ENCODE peak calls at places on chromosomes 16 and 17, in nine cellular contexts. One of them, this sample, is unnamed.

GRCh38 chr16:57736419-57737281 is 1.1 kb downstream of the KATNB1 start:
- DNase-seq in foreskin fibroblast: peak
- DNase-seq in AG04450: peak
- DNase-seq in RWPE1: peak
- DNase-seq in fibroblast of lung: peak
- DNase-seq in H9: peak
- DNase-seq in foreskin keratinocyte: peak
- DNase-seq in PC-9: peak
- DNase-seq in heart right ventricle: no peak
- DNase-seq in this sample: no peak

GRCh38 chr16:17294856-17295255 is 175.9 kb downstream of the XYLT1 start:
- DNase-seq in H9: no peak
- DNase-seq in foreskin keratinocyte: no peak
- DNase-seq in heart right ventricle: no peak
- DNase-seq in RWPE1: no peak
- DNase-seq in PC-9: no peak
- DNase-seq in foreskin fibroblast: no peak
- DNase-seq in fibroblast of lung: no peak
- DNase-seq in AG04450: no peak
- DNase-seq in this sample: no peak

GRCh38 chr17:63134867-63135266 is 168.8 kb downstream of the TANC2 start:
- DNase-seq in AG04450: no peak
- DNase-seq in PC-9: no peak
- DNase-seq in fibroblast of lung: no peak
- DNase-seq in H9: no peak
- DNase-seq in RWPE1: no peak
- DNase-seq in foreskin keratinocyte: no peak
- DNase-seq in foreskin fibroblast: no peak
- DNase-seq in heart right ventricle: no peak
- DNase-seq in this sample: no peak

GRCh38 chr16:80899804-80900592 is 95.6 kb upstream of the CDYL2 start:
- DNase-seq in AG04450: peak
- DNase-seq in PC-9: no peak
- DNase-seq in foreskin fibroblast: peak
- DNase-seq in heart right ventricle: peak
- DNase-seq in RWPE1: no peak
- DNase-seq in fibroblast of lung: peak
- DNase-seq in H9: no peak
- DNase-seq in foreskin keratinocyte: no peak
- DNase-seq in this sample: no peak

GRCh38 chr16:86774931-86775330 is 196.6 kb downstream of the FOXL1 start:
- DNase-seq in heart right ventricle: no peak
- DNase-seq in foreskin keratinocyte: no peak
- DNase-seq in H9: no peak
- DNase-seq in PC-9: no peak
- DNase-seq in AG04450: no peak
- DNase-seq in RWPE1: no peak
- DNase-seq in fibroblast of lung: no peak
- DNase-seq in foreskin fibroblast: no peak
- DNase-seq in this sample: no peak

GRCh38 chr16:26787924-26788323 is 278.8 kb upstream of the C16orf82 start:
- DNase-seq in PC-9: no peak
- DNase-seq in heart right ventricle: no peak
- DNase-seq in AG04450: no peak
- DNase-seq in foreskin keratinocyte: no peak
- DNase-seq in fibroblast of lung: no peak
- DNase-seq in foreskin fibroblast: no peak
- DNase-seq in RWPE1: no peak
- DNase-seq in H9: no peak
- DNase-seq in this sample: no peak

GRCh38 chr16:58127634-58128033 is 1.5 kb downstream of the CFAP20 start:
- DNase-seq in H9: no peak
- DNase-seq in AG04450: no peak
- DNase-seq in foreskin fibroblast: peak
- DNase-seq in fibroblast of lung: no peak
- DNase-seq in foreskin keratinocyte: no peak
- DNase-seq in heart right ventricle: no peak
- DNase-seq in RWPE1: no peak
- DNase-seq in PC-9: no peak
- DNase-seq in this sample: no peak

GRCh38 chr17:2068101-2068518 is 13.2 kb downstream of the HIC1 start:
- DNase-seq in PC-9: no peak
- DNase-seq in foreskin keratinocyte: no peak
- DNase-seq in H9: no peak
- DNase-seq in AG04450: no peak
- DNase-seq in RWPE1: no peak
- DNase-seq in heart right ventricle: no peak
- DNase-seq in foreskin fibroblast: peak
- DNase-seq in fibroblast of lung: peak
- DNase-seq in this sample: no peak

DNA sequence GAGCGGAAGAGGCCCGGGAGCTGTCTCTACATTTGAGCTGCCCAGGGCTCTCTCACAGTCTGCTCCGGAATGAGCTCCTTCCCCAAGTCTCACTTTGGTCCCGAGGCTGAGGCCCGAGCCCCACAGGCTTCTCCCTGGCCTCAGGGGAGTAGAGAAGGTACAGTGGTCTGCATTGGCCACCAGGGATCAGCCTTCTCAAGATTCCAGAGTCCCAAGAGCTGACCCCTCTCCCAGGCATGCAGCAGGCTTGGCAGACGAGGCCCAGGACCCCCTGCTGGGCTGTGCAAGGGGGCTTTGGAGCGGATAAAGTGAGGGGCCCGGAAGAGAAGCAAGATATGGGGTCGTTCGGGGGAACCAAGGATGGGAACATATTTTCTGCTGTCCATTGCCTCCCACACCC is 3.1 kb downstream of the PRSS27 start:
- DNase-seq in foreskin keratinocyte: no peak
- DNase-seq in heart right ventricle: no peak
- DNase-seq in foreskin fibroblast: no peak
- DNase-seq in AG04450: no peak
- DNase-seq in PC-9: no peak
- DNase-seq in fibroblast of lung: no peak
- DNase-seq in RWPE1: no peak
- DNase-seq in H9: no peak
- DNase-seq in this sample: no peak
- TF ChIP-seq CTCF in foreskin keratinocyte: no peak
- TF ChIP-seq CTCF in heart right ventricle: no peak
- TF ChIP-seq CTCF in foreskin fibroblast: no peak
- TF ChIP-seq CTCF in AG04450: no peak
- TF ChIP-seq CTCF in PC-9: no peak
- TF ChIP-seq CTCF in fibroblast of lung: no peak
- TF ChIP-seq CTCF in RWPE1: no peak
- TF ChIP-seq CTCF in H9: peak
- TF ChIP-seq CTCF in this sample: no peak

GRCh38 chr17:77840576-77841160 is 117.8 kb upstream of the TNRC6C start:
- DNase-seq in AG04450: no peak
- DNase-seq in RWPE1: no peak
- DNase-seq in PC-9: no peak
- DNase-seq in heart right ventricle: no peak
- DNase-seq in foreskin keratinocyte: no peak
- DNase-seq in fibroblast of lung: no peak
- DNase-seq in foreskin fibroblast: no peak
- DNase-seq in H9: no peak
- DNase-seq in this sample: no peak

GRCh38 chr17:77837917-77838316 is 120.6 kb upstream of the TNRC6C start:
- DNase-seq in fibroblast of lung: no peak
- DNase-seq in AG04450: no peak
- DNase-seq in foreskin keratinocyte: no peak
- DNase-seq in foreskin fibroblast: no peak
- DNase-seq in RWPE1: no peak
- DNase-seq in H9: no peak
- DNase-seq in PC-9: no peak
- DNase-seq in heart right ventricle: no peak
- DNase-seq in this sample: no peak

GRCh38 chr17:77839324-77840155 is 119.0 kb upstream of the TNRC6C start:
- DNase-seq in foreskin keratinocyte: no peak
- DNase-seq in AG04450: no peak
- DNase-seq in fibroblast of lung: no peak
- DNase-seq in PC-9: no peak
- DNase-seq in foreskin fibroblast: no peak
- DNase-seq in heart right ventricle: no peak
- DNase-seq in RWPE1: no peak
- DNase-seq in H9: no peak
- DNase-seq in this sample: no peak

GRCh38 chr17:77840156-77840555 is 118.3 kb upstream of the TNRC6C start:
- DNase-seq in foreskin fibroblast: no peak
- DNase-seq in foreskin keratinocyte: no peak
- DNase-seq in heart right ventricle: no peak
- DNase-seq in AG04450: no peak
- DNase-seq in RWPE1: no peak
- DNase-seq in PC-9: no peak
- DNase-seq in fibroblast of lung: peak
- DNase-seq in H9: no peak
- DNase-seq in this sample: no peak

GRCh38 chr17:77838748-77839147 is 119.8 kb upstream of the TNRC6C start:
- DNase-seq in PC-9: no peak
- DNase-seq in fibroblast of lung: no peak
- DNase-seq in heart right ventricle: no peak
- DNase-seq in AG04450: no peak
- DNase-seq in foreskin keratinocyte: no peak
- DNase-seq in RWPE1: no peak
- DNase-seq in H9: no peak
- DNase-seq in foreskin fibroblast: no peak
- DNase-seq in this sample: no peak
- TF ChIP-seq CTCF in PC-9: no peak
- TF ChIP-seq CTCF in fibroblast of lung: no peak
- TF ChIP-seq CTCF in heart right ventricle: no peak
- TF ChIP-seq CTCF in AG04450: no peak
- TF ChIP-seq CTCF in foreskin keratinocyte: no peak
- TF ChIP-seq CTCF in RWPE1: no peak
- TF ChIP-seq CTCF in H9: no peak
- TF ChIP-seq CTCF in foreskin fibroblast: no peak
- TF ChIP-seq CTCF in this sample: no peak

GRCh38 chr17:14214271-14214670 is 22.4 kb downstream of the CDRT15 start:
- DNase-seq in H9: no peak
- DNase-seq in AG04450: no peak
- DNase-seq in PC-9: no peak
- DNase-seq in fibroblast of lung: no peak
- DNase-seq in RWPE1: no peak
- DNase-seq in foreskin keratinocyte: no peak
- DNase-seq in heart right ventricle: no peak
- DNase-seq in foreskin fibroblast: peak
- DNase-seq in this sample: no peak

GRCh38 chr17:14212401-14212800 is 24.3 kb downstream of the CDRT15 start:
- DNase-seq in H9: peak
- DNase-seq in PC-9: no peak
- DNase-seq in foreskin fibroblast: no peak
- DNase-seq in fibroblast of lung: no peak
- DNase-seq in foreskin keratinocyte: no peak
- DNase-seq in heart right ventricle: no peak
- DNase-seq in RWPE1: no peak
- DNase-seq in AG04450: no peak
- DNase-seq in this sample: no peak

GRCh38 chr17:14209215-14209614 is 27.4 kb downstream of the CDRT15 start:
- DNase-seq in H9: no peak
- DNase-seq in foreskin fibroblast: no peak
- DNase-seq in fibroblast of lung: no peak
- DNase-seq in heart right ventricle: no peak
- DNase-seq in AG04450: no peak
- DNase-seq in PC-9: peak
- DNase-seq in RWPE1: no peak
- DNase-seq in foreskin keratinocyte: no peak
- DNase-seq in this sample: no peak

GRCh38 chr17:14211246-14211645 is 25.4 kb downstream of the CDRT15 start:
- DNase-seq in PC-9: no peak
- DNase-seq in foreskin fibroblast: no peak
- DNase-seq in foreskin keratinocyte: no peak
- DNase-seq in fibroblast of lung: no peak
- DNase-seq in H9: peak
- DNase-seq in RWPE1: no peak
- DNase-seq in heart right ventricle: no peak
- DNase-seq in AG04450: no peak
- DNase-seq in this sample: no peak

DNA sequence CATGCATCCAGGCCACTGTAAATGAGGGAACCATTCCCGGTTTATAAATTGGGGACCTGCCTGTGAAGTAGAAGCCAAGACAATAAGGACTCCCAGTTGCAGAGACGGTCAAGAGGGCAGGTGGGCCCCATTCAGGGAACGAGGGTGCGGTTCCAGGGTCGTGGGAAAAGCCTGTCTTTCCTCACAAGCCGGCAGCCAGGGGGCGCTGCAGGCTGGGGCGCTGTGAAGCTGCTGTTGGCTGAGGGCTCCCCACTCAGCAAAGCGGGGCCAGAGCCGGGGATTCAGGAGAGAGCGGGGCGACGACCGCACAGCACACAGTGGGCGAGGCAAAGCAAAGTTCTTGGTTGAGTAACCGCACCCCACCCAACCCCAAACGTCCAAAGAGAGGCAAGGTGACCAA is 24.9 kb downstream of the CDRT15 start:
- DNase-seq in heart right ventricle: peak
- DNase-seq in H9: peak
- DNase-seq in foreskin keratinocyte: no peak
- DNase-seq in fibroblast of lung: no peak
- DNase-seq in AG04450: no peak
- DNase-seq in foreskin fibroblast: peak
- DNase-seq in PC-9: no peak
- DNase-seq in RWPE1: no peak
- DNase-seq in this sample: peak
- TF ChIP-seq CTCF in heart right ventricle: peak
- TF ChIP-seq CTCF in H9: peak
- TF ChIP-seq CTCF in foreskin keratinocyte: peak
- TF ChIP-seq CTCF in fibroblast of lung: peak
- TF ChIP-seq CTCF in AG04450: peak
- TF ChIP-seq CTCF in foreskin fibroblast: peak
- TF ChIP-seq CTCF in PC-9: peak
- TF ChIP-seq CTCF in RWPE1: no peak
- TF ChIP-seq CTCF in this sample: no peak

GRCh38 chr16:10731790-10732189 is 11.9 kb upstream of the NUBP1 start:
- DNase-seq in AG04450: no peak
- DNase-seq in fibroblast of lung: no peak
- DNase-seq in H9: no peak
- DNase-seq in foreskin keratinocyte: no peak
- DNase-seq in foreskin fibroblast: no peak
- DNase-seq in RWPE1: no peak
- DNase-seq in PC-9: no peak
- DNase-seq in heart right ventricle: no peak
- DNase-seq in this sample: no peak

GRCh38 chr16:10729104-10729503 is 14.5 kb upstream of the NUBP1 start:
- DNase-seq in RWPE1: no peak
- DNase-seq in fibroblast of lung: no peak
- DNase-seq in foreskin keratinocyte: no peak
- DNase-seq in H9: no peak
- DNase-seq in PC-9: no peak
- DNase-seq in AG04450: no peak
- DNase-seq in heart right ventricle: no peak
- DNase-seq in foreskin fibroblast: no peak
- DNase-seq in this sample: no peak

GRCh38 chr16:10728488-10728887 is 15.2 kb upstream of the NUBP1 start:
- DNase-seq in PC-9: no peak
- DNase-seq in heart right ventricle: no peak
- DNase-seq in foreskin fibroblast: no peak
- DNase-seq in RWPE1: no peak
- DNase-seq in AG04450: no peak
- DNase-seq in fibroblast of lung: no peak
- DNase-seq in foreskin keratinocyte: no peak
- DNase-seq in H9: no peak
- DNase-seq in this sample: no peak

GRCh38 chr16:10728035-10728462 is 15.6 kb upstream of the NUBP1 start:
- DNase-seq in PC-9: no peak
- DNase-seq in foreskin keratinocyte: no peak
- DNase-seq in foreskin fibroblast: peak
- DNase-seq in heart right ventricle: no peak
- DNase-seq in fibroblast of lung: no peak
- DNase-seq in H9: no peak
- DNase-seq in RWPE1: no peak
- DNase-seq in AG04450: no peak
- DNase-seq in this sample: no peak

DNA sequence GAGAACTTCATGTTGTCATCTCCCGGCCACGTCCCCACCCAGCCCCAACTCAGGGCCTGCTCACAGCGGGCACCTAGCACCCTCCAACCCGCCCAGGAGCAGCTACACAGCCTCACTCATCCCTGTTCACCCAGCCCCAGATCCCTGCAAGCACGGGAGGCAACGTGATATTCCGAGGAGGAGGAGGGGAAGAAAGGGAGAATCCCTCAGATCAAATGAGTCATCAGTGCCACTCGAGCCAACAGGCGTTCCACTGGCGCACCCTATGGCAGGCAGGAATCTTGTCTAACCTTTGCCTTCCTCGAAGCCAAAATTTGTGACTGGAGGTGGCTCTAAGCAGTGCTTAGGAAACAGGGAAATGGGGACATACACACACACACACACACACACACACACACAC is 14.0 kb upstream of the NUBP1 start:
- DNase-seq in H9: no peak
- DNase-seq in foreskin keratinocyte: peak
- DNase-seq in foreskin fibroblast: peak
- DNase-seq in heart right ventricle: no peak
- DNase-seq in RWPE1: peak
- DNase-seq in fibroblast of lung: peak
- DNase-seq in AG04450: no peak
- DNase-seq in PC-9: peak
- DNase-seq in this sample: no peak
- TF ChIP-seq CTCF in H9: no peak
- TF ChIP-seq CTCF in foreskin keratinocyte: peak
- TF ChIP-seq CTCF in foreskin fibroblast: no peak
- TF ChIP-seq CTCF in heart right ventricle: no peak
- TF ChIP-seq CTCF in RWPE1: no peak
- TF ChIP-seq CTCF in fibroblast of lung: no peak
- TF ChIP-seq CTCF in AG04450: no peak
- TF ChIP-seq CTCF in PC-9: no peak
- TF ChIP-seq CTCF in this sample: no peak